ENCODE peak calls at places on chromosome 19, in five cellular contexts. F is NCI-H524; P is effector memory CD8-positive, alpha-beta T cell; I is NCI-H2081; V is lower lobe of right lung. U is an unnamed sample.

GRCh38 chr19:36488816-36489138 is 584 bp downstream of the ZNF566 start:
- DNase-seq in F (peak; percentile 62), P (no peak), I (peak; percentile 49), V (no peak), U (no peak)

GRCh38 chr19:13841339-13842293 is 35.3 kb upstream of the NANOS3 start:
- DNase-seq in F (no peak), P (peak; percentile 73), I (no peak), V (peak; percentile 84), U (no peak)

GRCh38 chr19:48806818-48807589 is 3.8 kb downstream of the BCAT2 start:
- DNase-seq in F (no peak), P (no peak), I (peak; percentile 33), V (no peak), U (no peak)

GRCh38 chr19:10871711-10872550 is 578 bp downstream of the CARM1 start:
- DNase-seq in F (peak; percentile 32), P (peak; percentile 31), I (peak; percentile 31), V (peak; percentile 71), U (no peak)

GRCh38 chr19:50415661-50416033 is 3.1 kb upstream of the SPIB start:
- DNase-seq in F (no peak), P (no peak), I (no peak), V (peak; percentile 79), U (no peak)

GRCh38 chr19:44846455-44847143 is 502 bp downstream of the NECTIN2 start:
- DNase-seq in F (no peak), P (no peak), I (no peak), V (peak; percentile 52), U (no peak)

GRCh38 chr19:33514885-33515485 is 6.6 kb downstream of the PEPD start:
- DNase-seq in F (no peak), P (no peak), I (no peak), V (peak; percentile 60), U (no peak)

GRCh38 chr19:14467816-14468215 is 7.3 kb downstream of the PTGER1 start:
- DNase-seq in F (no peak), P (no peak), I (peak; percentile 31), V (no peak), U (no peak)

GRCh38 chr19:48489608-48490216 is 20.5 kb downstream of the CYTH2 start:
- DNase-seq in F (peak; percentile 65), P (peak; percentile 83), I (peak; percentile 48), V (peak; percentile 85), U (peak; percentile 25)

GRCh38 chr19:33054623-33055022 is 10.1 kb downstream of the RHPN2 start:
- DNase-seq in F (no peak), P (no peak), I (peak; percentile 73), V (peak; percentile 48), U (no peak)

GRCh38 chr19:45601524-45602522 is at the start of gene GPR4:
- DNase-seq in F (no peak), P (no peak), I (no peak), V (no peak), U (no peak)

GRCh38 chr19:55386515-55386947 is 799 bp downstream of the RPL28 start:
- DNase-seq in F (no peak), P (no peak), I (no peak), V (no peak), U (no peak)

GRCh38 chr19:13987101-13987890 is 18.8 kb downstream of the RFX1 start:
- DNase-seq in F (no peak), P (no peak), I (no peak), V (peak; percentile 80), U (no peak)

GRCh38 chr19:38073806-38074685 is 150.0 kb downstream of the DPF1 start:
- DNase-seq in F (peak; percentile 100), P (no peak), I (no peak), V (no peak), U (no peak)

GRCh38 chr19:18006895-18007604 is 920 bp upstream of the ARRDC2 start:
- DNase-seq in F (peak; percentile 89), P (peak; percentile 80), I (peak; percentile 68), V (peak; percentile 90), U (peak; percentile 31)

GRCh38 chr19:19059837-19060611 is 3.8 kb upstream of the SLC25A42 start:
- DNase-seq in F (no peak), P (no peak), I (no peak), V (peak; percentile 68), U (no peak)

GRCh38 chr19:45363861-45364459 is 6.4 kb downstream of the ERCC2 start:
- DNase-seq in F (no peak), P (no peak), I (no peak), V (no peak), U (no peak)

GRCh38 chr19:12833747-12834417 is 497 bp downstream of the RTBDN start:
- DNase-seq in F (peak; percentile 60), P (no peak), I (peak; percentile 63), V (no peak), U (peak; percentile 52)

GRCh38 chr19:50327461-50328256 is 1.5 kb downstream of the KCNC3 start:
- DNase-seq in F (no peak), P (no peak), I (no peak), V (no peak), U (no peak)

GRCh38 chr19:31135841-31136240 is 213.4 kb downstream of the TSHZ3 start:
- DNase-seq in F (no peak), P (no peak), I (no peak), V (no peak), U (no peak)

GRCh38 chr19:49224856-49225255 is 67.3 kb downstream of the TRPM4 start:
- DNase-seq in F (peak; percentile 93), P (no peak), I (peak; percentile 39), V (no peak), U (peak; percentile 8)

GRCh38 chr19:33464010-33464732 is 57.4 kb downstream of the PEPD start:
- DNase-seq in F (no peak), P (no peak), I (no peak), V (peak; percentile 37), U (no peak)

GRCh38 chr19:43789029-43789428 is 8.3 kb upstream of the KCNN4 start:
- DNase-seq in F (no peak), P (no peak), I (no peak), V (no peak), U (no peak)

GRCh38 chr19:52248256-52248655 is 21.1 kb upstream of the ZNF766 start:
- DNase-seq in F (peak; percentile 52), P (peak; percentile 51), I (no peak), V (peak; percentile 59), U (no peak)

GRCh38 chr19:55028757-55029156 is 9.3 kb downstream of the GP6 start:
- DNase-seq in F (no peak), P (no peak), I (no peak), V (no peak), U (no peak)

GRCh38 chr19:13208131-13208963 is 58.1 kb downstream of the IER2 start:
- DNase-seq in F (no peak), P (peak; percentile 18), I (no peak), V (peak; percentile 74), U (no peak)

GRCh38 chr19:35641515-35642151 is at the start of gene ETV2:
- DNase-seq in F (no peak), P (peak; percentile 38), I (no peak), V (no peak), U (no peak)

GRCh38 chr19:5934002-5934401 is 19.9 kb downstream of the CAPS start:
- DNase-seq in F (no peak), P (no peak), I (no peak), V (no peak), U (no peak)

GRCh38 chr19:33461256-33462111 is 60.1 kb downstream of the PEPD start:
- DNase-seq in F (no peak), P (no peak), I (no peak), V (peak; percentile 38), U (no peak)

GRCh38 chr19:10525636-10526035 is 8.4 kb upstream of the S1PR5 start:
- DNase-seq in F (no peak), P (no peak), I (no peak), V (no peak), U (no peak)